ENCODE peak calls at places on chromosomes 4 and X, in six cellular contexts. R is astrocyte of the hippocampus, W is NCI-H69, Q is right cardiac atrium, G is NCI-H1092, L is dermis blood vessel endothelial cell. B is an unnamed sample.

GRCh38 chr4:124146071-124146470 is 566.5 kb downstream of the ANKRD50 start:
- DNase-seq in G (no peak), L (no peak), Q (no peak), R (no peak), W (no peak), B (no peak)

GRCh38 chrX:35351795-35352483 is 409.3 kb downstream of the FAM47B start:
- DNase-seq in R (peak), L (no peak), G (no peak), Q (no peak), W (no peak), B (peak)

GRCh38 chr4:1099270-1099669 is 14.1 kb downstream of the RNF212 start:
- DNase-seq in W (no peak), L (no peak), Q (no peak), R (no peak), G (no peak), B (no peak)

GRCh38 chr4:2261110-2261852 is 628 bp downstream of the MXD4 start:
- DNase-seq in W (peak), Q (peak), L (peak), G (no peak), R (peak), B (no peak)

GRCh38 chr4:74934016-74934821 is 1.3 kb downstream of the PARM1 start:
- DNase-seq in Q (peak), G (no peak), R (peak), L (peak), W (peak), B (peak)

GRCh38 chr4:25696409-25696808 is 40.8 kb downstream of the SLC34A2 start:
- DNase-seq in Q (no peak), L (no peak), W (no peak), G (no peak), R (no peak), B (no peak)

GRCh38 chr4:7632341-7632740 is 197.6 kb upstream of the PSAPL1 start:
- DNase-seq in W (no peak), G (no peak), R (no peak), L (no peak), Q (no peak), B (no peak)

GRCh38 chr4:149409186-149410056 is 406.2 kb downstream of the IQCM start:
- DNase-seq in G (no peak), L (peak), W (peak), R (peak), Q (peak), B (peak)

GRCh38 chrX:147917700-147918694 is 6.3 kb downstream of the FMR1 start:
- DNase-seq in W (no peak), L (peak), R (no peak), Q (no peak), G (no peak), B (no peak)

GRCh38 chrX:107894038-107894437 is 68.4 kb downstream of the MID2 start:
- DNase-seq in Q (no peak), R (peak), G (peak), L (peak), W (peak), B (no peak)

GRCh38 chr4:101089168-101089567 is 258.2 kb downstream of the PPP3CA start:
- DNase-seq in Q (no peak), W (no peak), L (no peak), G (no peak), R (no peak), B (no peak)

GRCh38 chrX:143648705-143649104 is 12.8 kb upstream of the SLITRK4 start:
- DNase-seq in R (no peak), Q (peak), L (no peak), W (peak), G (no peak), B (no peak)

GRCh38 chr4:43425206-43425605 is 532.7 kb downstream of the GRXCR1 start:
- DNase-seq in W (no peak), R (no peak), G (no peak), L (no peak), Q (no peak), B (no peak)

GRCh38 chr4:77052352-77052751 is 23.4 kb downstream of the CCNI start:
- DNase-seq in G (peak), L (peak), R (no peak), W (peak), Q (peak), B (no peak)

GRCh38 chr4:57064811-57065711 is 45.1 kb downstream of the IGFBP7 start:
- DNase-seq in G (no peak), R (peak), Q (peak), L (peak), W (no peak), B (no peak)

GRCh38 chr4:1207603-1208265 is 35.4 kb upstream of the SPON2 start:
- DNase-seq in W (no peak), L (no peak), R (no peak), G (peak), Q (peak), B (peak)

GRCh38 chrX:22389544-22390243 is 117.0 kb downstream of the CBLL2 start:
- DNase-seq in R (peak), L (peak), G (peak), Q (no peak), W (peak), B (no peak)

GRCh38 chrX:2501246-2502102 is 698 bp upstream of the DHRSX start:
- DNase-seq in Q (peak), L (no peak), G (no peak), R (no peak), W (no peak), B (no peak)

GRCh38 chr4:56958111-56958517 is 19.3 kb downstream of the NOA1 start:
- DNase-seq in Q (peak), L (peak), G (peak), R (peak), W (peak), B (peak)

GRCh38 chr4:81518762-81519427 is 47.2 kb upstream of the RASGEF1B start:
- DNase-seq in W (no peak), L (no peak), G (no peak), Q (no peak), R (no peak), B (no peak)

GRCh38 chr4:137032242-137032641 is 500.1 kb downstream of the PCDH18 start:
- DNase-seq in Q (no peak), G (peak), R (no peak), L (no peak), W (peak), B (no peak)

GRCh38 chr4:85724801-85725548 is 250.0 kb downstream of the ARHGAP24 start:
- DNase-seq in W (no peak), R (peak), L (no peak), G (no peak), Q (no peak), B (no peak)

GRCh38 chrX:138128025-138128671 is 562.2 kb downstream of the ZIC3 start:
- DNase-seq in R (peak), W (peak), L (peak), Q (no peak), G (no peak), B (no peak)